ENCODE peak calls at places on chromosomes 4 and X, in four cellular contexts. One of them, this sample, is unnamed.
A peak's percentile ranks its signal among the peaks of the same experiment; 100 is the strongest.

GRCh38 chrX:44244008-44244407 is 99.5 kb downstream of the EFHC2 start:
- DNase-seq in lower lobe of right lung: no peak
- DNase-seq in prostate gland: no peak
- DNase-seq in GM23248: peak; percentile 56
- DNase-seq in this sample: peak; percentile 6

GRCh38 chrX:261167-261857 is 19.9 kb upstream of the PLCXD1 start:
- DNase-seq in lower lobe of right lung: peak; percentile 46
- DNase-seq in prostate gland: peak; percentile 3
- DNase-seq in GM23248: no peak
- DNase-seq in this sample: no peak

GRCh38 chrX:121245763-121246162 is 198.4 kb downstream of the GLUD2 start:
- DNase-seq in lower lobe of right lung: no peak
- DNase-seq in prostate gland: no peak
- DNase-seq in GM23248: no peak
- DNase-seq in this sample: no peak

GRCh38 chr4:166293551-166293950 is 420.5 kb downstream of the TLL1 start:
- DNase-seq in lower lobe of right lung: no peak
- DNase-seq in prostate gland: no peak
- DNase-seq in GM23248: no peak
- DNase-seq in this sample: no peak

GRCh38 chr4:69095301-69095731 is 958 bp upstream of the UGT2B7 start:
- DNase-seq in lower lobe of right lung: no peak
- DNase-seq in prostate gland: no peak
- DNase-seq in GM23248: no peak
- DNase-seq in this sample: no peak

GRCh38 chrX:47863187-47863586 is 26.5 kb downstream of the ZNF81 start:
- DNase-seq in lower lobe of right lung: no peak
- DNase-seq in prostate gland: peak; percentile 36
- DNase-seq in GM23248: peak; percentile 0
- DNase-seq in this sample: no peak

GRCh38 chrX:37578045-37578444 is 6.6 kb downstream of the LANCL3 start:
- DNase-seq in lower lobe of right lung: no peak
- DNase-seq in prostate gland: no peak
- DNase-seq in GM23248: no peak
- DNase-seq in this sample: no peak

GRCh38 chr4:99815597-99816011 is 1.0 kb upstream of the DAPP1 start:
- DNase-seq in lower lobe of right lung: peak; percentile 64
- DNase-seq in prostate gland: peak; percentile 59
- DNase-seq in GM23248: peak; percentile 29
- DNase-seq in this sample: no peak

GRCh38 chrX:66014560-66014959 is 25.3 kb downstream of the VSIG4 start:
- DNase-seq in lower lobe of right lung: no peak
- DNase-seq in prostate gland: no peak
- DNase-seq in GM23248: no peak
- DNase-seq in this sample: no peak

GRCh38 chr4:98399915-98400314 is 138.7 kb downstream of the RAP1GDS1 start:
- DNase-seq in lower lobe of right lung: no peak
- DNase-seq in prostate gland: no peak
- DNase-seq in GM23248: no peak
- DNase-seq in this sample: no peak

GRCh38 chr4:77827343-77827742 is 8.2 kb upstream of the CNOT6L start:
- DNase-seq in lower lobe of right lung: no peak
- DNase-seq in prostate gland: no peak
- DNase-seq in GM23248: no peak
- DNase-seq in this sample: no peak

GRCh38 chrX:136304493-136304892 is 3.7 kb downstream of the ADGRG4 start:
- DNase-seq in lower lobe of right lung: no peak
- DNase-seq in prostate gland: no peak
- DNase-seq in GM23248: no peak
- DNase-seq in this sample: no peak

GRCh38 chrX:125532411-125533089 is 212.9 kb downstream of the TEX13C start:
- DNase-seq in lower lobe of right lung: no peak
- DNase-seq in prostate gland: no peak
- DNase-seq in GM23248: no peak
- DNase-seq in this sample: no peak

GRCh38 chr4:40990202-40990898 is 224.0 kb downstream of the APBB2 start:
- DNase-seq in lower lobe of right lung: no peak
- DNase-seq in prostate gland: no peak
- DNase-seq in GM23248: peak; percentile 93
- DNase-seq in this sample: no peak

GRCh38 chrX:16484338-16484737 is 165.6 kb upstream of the S100G start:
- DNase-seq in lower lobe of right lung: no peak
- DNase-seq in prostate gland: no peak
- DNase-seq in GM23248: peak; percentile 90
- DNase-seq in this sample: no peak

GRCh38 chr4:66178901-66179300 is 508.6 kb upstream of the EPHA5 start:
- DNase-seq in lower lobe of right lung: no peak
- DNase-seq in prostate gland: no peak
- DNase-seq in GM23248: no peak
- DNase-seq in this sample: no peak

GRCh38 chr4:15003891-15004700 is 1.8 kb downstream of the CPEB2 start:
- DNase-seq in lower lobe of right lung: peak; percentile 77
- DNase-seq in prostate gland: peak; percentile 30
- DNase-seq in GM23248: peak; percentile 61
- DNase-seq in this sample: peak; percentile 67

GRCh38 chrX:133722756-133723155 is 262.6 kb downstream of the GPC3 start:
- DNase-seq in lower lobe of right lung: no peak
- DNase-seq in prostate gland: no peak
- DNase-seq in GM23248: no peak
- DNase-seq in this sample: no peak

GRCh38 chr4:41207330-41207831 is 7.0 kb downstream of the APBB2 start:
- DNase-seq in lower lobe of right lung: no peak
- DNase-seq in prostate gland: no peak
- DNase-seq in GM23248: peak; percentile 58
- DNase-seq in this sample: no peak

GRCh38 chr4:78057135-78057599 is at the start of gene FRAS1:
- DNase-seq in lower lobe of right lung: peak; percentile 45
- DNase-seq in prostate gland: peak; percentile 43
- DNase-seq in GM23248: peak; percentile 69
- DNase-seq in this sample: peak; percentile 73

GRCh38 chr4:5824635-5825034 is 68.3 kb downstream of the CRMP1 start:
- DNase-seq in lower lobe of right lung: no peak
- DNase-seq in prostate gland: no peak
- DNase-seq in GM23248: peak; percentile 65
- DNase-seq in this sample: peak; percentile 57

GRCh38 chr4:5827108-5828004 is 65.5 kb downstream of the CRMP1 start:
- DNase-seq in lower lobe of right lung: no peak
- DNase-seq in prostate gland: no peak
- DNase-seq in GM23248: peak; percentile 78
- DNase-seq in this sample: no peak

GRCh38 chr4:5824227-5824626 is 68.7 kb downstream of the CRMP1 start:
- DNase-seq in lower lobe of right lung: no peak
- DNase-seq in prostate gland: no peak
- DNase-seq in GM23248: no peak
- DNase-seq in this sample: no peak

GRCh38 chr4:5826437-5827107 is 66.3 kb downstream of the CRMP1 start:
- DNase-seq in lower lobe of right lung: no peak
- DNase-seq in prostate gland: no peak
- DNase-seq in GM23248: no peak
- DNase-seq in this sample: no peak

GRCh38 chr4:5825642-5826041 is 67.2 kb downstream of the CRMP1 start:
- DNase-seq in lower lobe of right lung: no peak
- DNase-seq in prostate gland: no peak
- DNase-seq in GM23248: no peak
- DNase-seq in this sample: no peak
- H3K4me1 ChIP-seq in lower lobe of right lung: peaks cover 9% of the 10 kb centered on the region
- H3K4me1 ChIP-seq in prostate gland: no peaks in the 10 kb centered on the region
- H3K4me1 ChIP-seq in GM23248: peaks cover 9% of the 10 kb centered on the region
- H3K4me1 ChIP-seq in this sample: no peaks in the 10 kb centered on the region

GRCh38 chr4:102819588-102820365 is 7.6 kb downstream of the UBE2D3 start:
- DNase-seq in lower lobe of right lung: no peak
- DNase-seq in prostate gland: no peak
- DNase-seq in GM23248: peak; percentile 31
- DNase-seq in this sample: no peak

GRCh38 chr4:102817021-102817605 is 10.2 kb downstream of the UBE2D3 start:
- DNase-seq in lower lobe of right lung: no peak
- DNase-seq in prostate gland: no peak
- DNase-seq in GM23248: no peak
- DNase-seq in this sample: no peak

GRCh38 chr4:102823464-102823863 is 3.9 kb downstream of the UBE2D3 start:
- DNase-seq in lower lobe of right lung: no peak
- DNase-seq in prostate gland: no peak
- DNase-seq in GM23248: no peak
- DNase-seq in this sample: no peak

GRCh38 chr4:102815981-102816380 is 11.4 kb downstream of the UBE2D3 start:
- DNase-seq in lower lobe of right lung: no peak
- DNase-seq in prostate gland: no peak
- DNase-seq in GM23248: peak; percentile 95
- DNase-seq in this sample: no peak

GRCh38 chr4:102817613-102818268 is 9.6 kb downstream of the UBE2D3 start:
- DNase-seq in lower lobe of right lung: no peak
- DNase-seq in prostate gland: no peak
- DNase-seq in GM23248: no peak
- DNase-seq in this sample: no peak
- H3K4me1 ChIP-seq in lower lobe of right lung: peaks cover 100% of the 10 kb centered on the region
- H3K4me1 ChIP-seq in prostate gland: peaks cover 9% of the 10 kb centered on the region
- H3K4me1 ChIP-seq in GM23248: peaks cover 78% of the 10 kb centered on the region
- H3K4me1 ChIP-seq in this sample: peaks cover 31% of the 10 kb centered on the region

GRCh38 chrX:1463581-1464281 is 11.0 kb upstream of the ASMTL start:
- DNase-seq in lower lobe of right lung: peak; percentile 14
- DNase-seq in prostate gland: no peak
- DNase-seq in GM23248: no peak
- DNase-seq in this sample: no peak
- H3K4me1 ChIP-seq in lower lobe of right lung: no peaks in the 10 kb centered on the region
- H3K4me1 ChIP-seq in prostate gland: no peaks in the 10 kb centered on the region
- H3K4me1 ChIP-seq in GM23248: no peaks in the 10 kb centered on the region
- H3K4me1 ChIP-seq in this sample: peaks cover 10% of the 10 kb centered on the region

DNA sequence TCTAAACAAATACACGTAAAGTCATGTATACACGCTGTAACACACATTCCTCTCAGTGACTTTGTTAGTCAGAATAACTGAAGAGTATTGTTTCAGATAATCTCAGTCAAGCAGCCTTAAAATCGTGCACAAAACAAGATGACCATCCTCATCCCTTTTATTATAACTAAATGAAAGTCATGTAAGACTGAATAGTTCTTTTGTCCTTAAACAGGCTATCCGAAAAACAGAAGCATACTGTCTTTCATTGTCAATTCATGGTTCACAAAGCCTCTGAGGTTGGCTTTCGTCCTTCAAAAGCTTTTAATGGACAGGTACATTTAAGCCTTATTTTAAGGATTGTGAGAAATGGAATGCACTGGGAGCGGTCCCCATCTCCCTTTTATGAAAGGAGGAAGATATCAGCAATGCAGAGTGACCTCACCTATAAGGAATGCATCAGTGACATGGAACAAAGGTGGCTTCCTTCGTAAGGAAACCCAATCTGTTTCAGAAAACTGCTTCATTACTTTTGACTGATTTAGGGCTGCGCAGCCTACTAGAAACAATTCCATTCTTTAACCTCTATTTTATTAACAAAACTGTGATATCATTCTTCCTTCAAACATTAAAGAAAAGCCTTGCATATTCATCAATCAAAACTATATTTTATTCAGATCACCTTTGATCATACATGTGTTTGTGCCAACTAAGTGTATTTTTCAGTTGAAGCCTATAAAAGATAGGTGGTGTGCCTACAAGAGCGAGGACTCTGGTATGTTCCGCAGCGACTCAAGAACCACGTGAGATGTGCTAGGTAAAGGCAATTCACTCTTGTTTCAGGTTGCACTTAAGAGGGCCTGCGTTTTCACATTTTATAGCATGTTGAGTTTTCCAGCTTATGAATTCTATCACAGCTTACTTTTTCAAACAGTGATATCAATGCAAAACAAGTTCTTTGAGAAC is 19.2 kb downstream of the SH3RF1 start:
- DNase-seq in lower lobe of right lung: no peak
- DNase-seq in prostate gland: no peak
- DNase-seq in GM23248: no peak
- DNase-seq in this sample: no peak
- H3K4me1 ChIP-seq in lower lobe of right lung: peaks cover 79% of the 10 kb centered on the region
- H3K4me1 ChIP-seq in prostate gland: peaks cover 6% of the 10 kb centered on the region
- H3K4me1 ChIP-seq in GM23248: peaks cover 79% of the 10 kb centered on the region
- H3K4me1 ChIP-seq in this sample: peaks cover 60% of the 10 kb centered on the region

DNA sequence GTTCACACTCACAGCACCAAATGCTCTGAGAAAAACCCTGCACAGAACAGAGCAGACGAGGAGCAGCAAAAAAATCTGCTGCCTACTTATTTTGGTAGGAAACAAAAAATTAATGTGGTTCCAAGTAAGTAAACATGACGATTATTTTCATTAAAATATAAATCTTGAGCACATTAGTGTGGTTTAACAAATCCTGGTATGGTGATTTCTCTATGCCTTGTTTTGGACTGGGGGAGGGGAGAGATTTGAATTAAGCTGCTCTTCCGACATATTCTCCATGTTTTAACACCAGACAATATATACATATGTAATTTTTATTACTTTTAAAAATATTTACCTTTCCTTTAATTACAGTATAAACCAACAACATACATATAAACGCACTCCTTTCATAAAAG is 1.8 kb downstream of the CAMK2D start:
- DNase-seq in lower lobe of right lung: no peak
- DNase-seq in prostate gland: no peak
- DNase-seq in GM23248: peak; percentile 45
- DNase-seq in this sample: no peak
- H3K4me1 ChIP-seq in lower lobe of right lung: peaks cover 40% of the 10 kb centered on the region
- H3K4me1 ChIP-seq in prostate gland: no peaks in the 10 kb centered on the region
- H3K4me1 ChIP-seq in GM23248: peaks cover 46% of the 10 kb centered on the region
- H3K4me1 ChIP-seq in this sample: peaks cover 22% of the 10 kb centered on the region

GRCh38 chr4:102335616-102336015 is 9.7 kb downstream of the SLC39A8 start:
- DNase-seq in lower lobe of right lung: no peak
- DNase-seq in prostate gland: no peak
- DNase-seq in GM23248: no peak
- DNase-seq in this sample: no peak

GRCh38 chr4:102334624-102335023 is 10.7 kb downstream of the SLC39A8 start:
- DNase-seq in lower lobe of right lung: no peak
- DNase-seq in prostate gland: no peak
- DNase-seq in GM23248: no peak
- DNase-seq in this sample: no peak

GRCh38 chr4:102341201-102341600 is 4.1 kb downstream of the SLC39A8 start:
- DNase-seq in lower lobe of right lung: no peak
- DNase-seq in prostate gland: no peak
- DNase-seq in GM23248: no peak
- DNase-seq in this sample: no peak

GRCh38 chr4:102339018-102339417 is 6.3 kb downstream of the SLC39A8 start:
- DNase-seq in lower lobe of right lung: no peak
- DNase-seq in prostate gland: no peak
- DNase-seq in GM23248: no peak
- DNase-seq in this sample: no peak

GRCh38 chr4:102338405-102338804 is 6.9 kb downstream of the SLC39A8 start:
- DNase-seq in lower lobe of right lung: no peak
- DNase-seq in prostate gland: no peak
- DNase-seq in GM23248: peak; percentile 13
- DNase-seq in this sample: no peak
- H3K4me1 ChIP-seq in lower lobe of right lung: no peaks in the 10 kb centered on the region
- H3K4me1 ChIP-seq in prostate gland: no peaks in the 10 kb centered on the region
- H3K4me1 ChIP-seq in GM23248: no peaks in the 10 kb centered on the region
- H3K4me1 ChIP-seq in this sample: no peaks in the 10 kb centered on the region

GRCh38 chr4:113645288-113645687 is 116.2 kb downstream of the CAMK2D start:
- DNase-seq in lower lobe of right lung: no peak
- DNase-seq in prostate gland: no peak
- DNase-seq in GM23248: no peak
- DNase-seq in this sample: no peak

GRCh38 chr4:113643505-113643904 is 118.0 kb downstream of the CAMK2D start:
- DNase-seq in lower lobe of right lung: no peak
- DNase-seq in prostate gland: no peak
- DNase-seq in GM23248: no peak
- DNase-seq in this sample: no peak

GRCh38 chr4:113645771-113646455 is 115.6 kb downstream of the CAMK2D start:
- DNase-seq in lower lobe of right lung: no peak
- DNase-seq in prostate gland: peak; percentile 66
- DNase-seq in GM23248: peak; percentile 56
- DNase-seq in this sample: no peak

GRCh38 chr4:113644398-113644797 is 117.1 kb downstream of the CAMK2D start:
- DNase-seq in lower lobe of right lung: no peak
- DNase-seq in prostate gland: no peak
- DNase-seq in GM23248: no peak
- DNase-seq in this sample: no peak

GRCh38 chr4:113646456-113646809 is 115.1 kb downstream of the CAMK2D start:
- DNase-seq in lower lobe of right lung: no peak
- DNase-seq in prostate gland: peak; percentile 6
- DNase-seq in GM23248: peak; percentile 23
- DNase-seq in this sample: no peak
- H3K4me1 ChIP-seq in lower lobe of right lung: peaks cover 33% of the 10 kb centered on the region
- H3K4me1 ChIP-seq in prostate gland: peaks cover 7% of the 10 kb centered on the region
- H3K4me1 ChIP-seq in GM23248: peaks cover 20% of the 10 kb centered on the region
- H3K4me1 ChIP-seq in this sample: peaks cover 7% of the 10 kb centered on the region